ENCODE peak calls at places on chromosomes 3 and 15, in four cellular contexts. One of them, this sample, is unnamed.

GRCh38 chr3:88231207-88231606 is 81.4 kb downstream of the C3orf38 start:
- DNase-seq in esophagus squamous epithelium: no peak
- DNase-seq in omental fat pad: no peak
- DNase-seq in RWPE1: peak; percentile 4
- DNase-seq in this sample: no peak

GRCh38 chr3:187012609-187013051 is 82.3 kb downstream of the ST6GAL1 start:
- DNase-seq in esophagus squamous epithelium: no peak
- DNase-seq in omental fat pad: no peak
- DNase-seq in RWPE1: no peak
- DNase-seq in this sample: no peak

GRCh38 chr3:69710153-69710977 is 28.9 kb upstream of the MITF start:
- DNase-seq in esophagus squamous epithelium: no peak
- DNase-seq in omental fat pad: no peak
- DNase-seq in RWPE1: no peak
- DNase-seq in this sample: no peak

GRCh38 chr3:82165266-82165665 is 403.8 kb upstream of the GBE1 start:
- DNase-seq in esophagus squamous epithelium: no peak
- DNase-seq in omental fat pad: no peak
- DNase-seq in RWPE1: no peak
- DNase-seq in this sample: no peak

GRCh38 chr3:76965122-76965725 is 74.7 kb upstream of the ROBO2 start:
- DNase-seq in esophagus squamous epithelium: no peak
- DNase-seq in omental fat pad: no peak
- DNase-seq in RWPE1: no peak
- DNase-seq in this sample: no peak

GRCh38 chr3:192802957-192803899 is 75.9 kb upstream of the FGF12 start:
- DNase-seq in esophagus squamous epithelium: no peak
- DNase-seq in omental fat pad: no peak
- DNase-seq in RWPE1: peak; percentile 42
- DNase-seq in this sample: no peak

GRCh38 chr15:36595625-36596024 is 16.2 kb downstream of the CDIN1 start:
- DNase-seq in esophagus squamous epithelium: no peak
- DNase-seq in omental fat pad: no peak
- DNase-seq in RWPE1: no peak
- DNase-seq in this sample: no peak

GRCh38 chr3:52636673-52637072 is 49.0 kb downstream of the PBRM1 start:
- DNase-seq in esophagus squamous epithelium: no peak
- DNase-seq in omental fat pad: no peak
- DNase-seq in RWPE1: peak; percentile 2
- DNase-seq in this sample: no peak

GRCh38 chr3:33624756-33625155 is 93.3 kb downstream of the CLASP2 start:
- DNase-seq in esophagus squamous epithelium: no peak
- DNase-seq in omental fat pad: no peak
- DNase-seq in RWPE1: no peak
- DNase-seq in this sample: no peak

GRCh38 chr3:126103121-126104027 is 19.4 kb upstream of the SLC41A3 start:
- DNase-seq in esophagus squamous epithelium: no peak
- DNase-seq in omental fat pad: no peak
- DNase-seq in RWPE1: no peak
- DNase-seq in this sample: peak; percentile 10

GRCh38 chr3:18194431-18194830 is 230.7 kb downstream of the SATB1 start:
- DNase-seq in esophagus squamous epithelium: no peak
- DNase-seq in omental fat pad: no peak
- DNase-seq in RWPE1: no peak
- DNase-seq in this sample: no peak

GRCh38 chr3:152037304-152037703 is 163.9 kb downstream of the SUCNR1 start:
- DNase-seq in esophagus squamous epithelium: no peak
- DNase-seq in omental fat pad: no peak
- DNase-seq in RWPE1: no peak
- DNase-seq in this sample: no peak

GRCh38 chr3:55526332-55527030 is 39.4 kb upstream of the WNT5A start:
- DNase-seq in esophagus squamous epithelium: no peak
- DNase-seq in omental fat pad: no peak
- DNase-seq in RWPE1: no peak
- DNase-seq in this sample: no peak

GRCh38 chr15:63474810-63475316 is 29.5 kb upstream of the USP3 start:
- DNase-seq in esophagus squamous epithelium: no peak
- DNase-seq in omental fat pad: no peak
- DNase-seq in RWPE1: no peak
- DNase-seq in this sample: no peak

GRCh38 chr3:170037463-170038433 is at the start of gene GPR160:
- DNase-seq in esophagus squamous epithelium: peak; percentile 22
- DNase-seq in omental fat pad: no peak
- DNase-seq in RWPE1: peak; percentile 36
- DNase-seq in this sample: peak; percentile 78

GRCh38 chr15:79640206-79640605 is 208.1 kb downstream of the MINAR1 start:
- DNase-seq in esophagus squamous epithelium: no peak
- DNase-seq in omental fat pad: no peak
- DNase-seq in RWPE1: peak; percentile 49
- DNase-seq in this sample: no peak

GRCh38 chr15:55334997-55335396 is 16.0 kb downstream of the PIGB start:
- DNase-seq in esophagus squamous epithelium: no peak
- DNase-seq in omental fat pad: no peak
- DNase-seq in RWPE1: no peak
- DNase-seq in this sample: no peak

GRCh38 chr3:129936757-129937156 is 37.8 kb upstream of the TRH start:
- DNase-seq in esophagus squamous epithelium: no peak
- DNase-seq in omental fat pad: no peak
- DNase-seq in RWPE1: peak; percentile 13
- DNase-seq in this sample: no peak

GRCh38 chr15:60460931-60461330 is 18.0 kb downstream of the ICE2 start:
- DNase-seq in esophagus squamous epithelium: no peak
- DNase-seq in omental fat pad: no peak
- DNase-seq in RWPE1: no peak
- DNase-seq in this sample: no peak

DNA sequence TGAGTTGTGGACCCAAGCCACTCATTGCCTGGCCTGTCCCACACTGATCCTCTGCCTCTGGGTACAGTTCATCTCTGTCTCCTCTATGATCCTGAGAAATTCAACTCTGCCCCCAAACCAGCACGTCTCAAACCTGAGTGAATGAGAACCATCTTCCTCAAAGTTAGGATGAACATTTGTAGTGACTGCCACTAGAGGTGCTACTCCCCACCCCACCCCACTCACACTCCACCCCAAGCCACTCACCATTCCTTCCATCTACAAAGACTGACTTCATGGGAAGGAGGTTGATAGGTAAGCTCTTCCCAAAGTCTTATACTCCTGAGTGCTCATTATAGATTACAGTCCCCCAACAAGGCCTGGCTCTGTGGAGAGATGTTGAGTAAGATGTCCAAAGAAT is 43.8 kb downstream of the NEK10 start:
- DNase-seq in esophagus squamous epithelium: no peak
- DNase-seq in omental fat pad: no peak
- DNase-seq in RWPE1: no peak
- DNase-seq in this sample: no peak
- TF ChIP-seq CTCF in esophagus squamous epithelium: no peak
- TF ChIP-seq CTCF in omental fat pad: no peak
- TF ChIP-seq CTCF in RWPE1: no peak
- TF ChIP-seq CTCF in this sample: no peak

DNA sequence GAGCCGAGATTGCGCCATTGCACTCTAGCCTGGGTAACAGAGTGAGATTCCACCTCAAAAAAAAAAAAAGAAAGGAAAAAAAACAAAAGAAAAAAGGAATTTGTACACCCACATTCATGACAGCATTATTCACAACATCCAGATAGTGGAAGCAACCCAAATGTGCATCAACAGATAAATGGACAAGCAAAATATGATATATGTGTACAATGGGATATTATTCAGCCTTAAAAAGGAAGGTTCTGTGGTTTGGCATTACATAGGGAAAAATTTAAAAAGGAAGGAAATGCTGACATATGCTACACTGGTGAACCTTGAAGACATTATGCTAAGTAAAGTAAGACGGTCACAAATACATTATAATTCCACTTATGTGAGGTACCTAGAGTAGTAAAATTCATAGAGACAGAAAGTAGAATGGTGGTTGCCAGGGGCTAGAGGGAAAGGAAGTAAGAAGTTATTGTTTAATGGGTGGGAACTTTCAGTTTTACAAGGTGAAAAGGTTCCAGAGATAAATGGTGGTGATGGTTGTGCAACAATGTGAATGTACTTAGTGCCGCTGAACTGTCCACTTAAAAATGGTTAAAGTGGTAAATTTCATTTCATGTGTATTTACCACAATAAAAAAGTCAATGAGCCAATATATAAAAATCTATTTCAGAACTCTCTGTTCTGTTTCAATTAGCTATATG is 118.5 kb downstream of the MYLK start:
- DNase-seq in esophagus squamous epithelium: no peak
- DNase-seq in omental fat pad: no peak
- DNase-seq in RWPE1: no peak
- DNase-seq in this sample: no peak
- TF ChIP-seq CTCF in esophagus squamous epithelium: no peak
- TF ChIP-seq CTCF in omental fat pad: no peak
- TF ChIP-seq CTCF in RWPE1: no peak
- TF ChIP-seq CTCF in this sample: no peak

DNA sequence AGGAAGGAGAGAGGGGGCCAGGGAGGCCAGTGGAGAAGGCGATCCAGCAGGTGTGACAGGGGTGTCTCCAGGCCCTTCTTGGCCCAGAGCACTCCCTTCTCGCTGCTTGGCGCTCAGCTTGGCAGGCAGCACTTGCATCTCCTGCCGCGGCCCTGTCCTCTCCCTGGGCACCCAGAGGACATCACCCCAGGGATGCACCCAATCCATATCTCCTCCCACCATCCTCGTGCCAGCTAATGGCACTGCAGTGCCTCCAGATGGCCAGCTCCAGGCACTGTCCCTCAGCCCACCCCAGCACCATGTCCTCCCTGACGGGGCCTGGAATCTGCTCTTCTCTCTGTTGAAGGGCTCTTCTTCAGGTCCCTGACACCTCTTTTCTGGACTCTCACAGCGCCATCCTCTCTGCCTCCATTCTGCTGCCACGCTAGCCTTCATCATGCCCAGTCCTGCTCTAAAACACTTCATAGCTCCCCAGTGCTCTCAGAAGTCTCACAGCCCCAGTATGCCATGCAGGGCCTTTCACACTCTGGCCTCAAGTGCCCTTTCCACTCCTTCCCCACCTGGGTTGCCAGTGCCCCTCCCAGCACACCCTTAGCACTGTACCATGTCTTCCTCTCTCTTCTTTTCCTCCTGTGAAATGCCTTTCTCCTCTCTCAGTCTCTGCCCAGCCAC is 106.8 kb upstream of the SLC6A11 start:
- DNase-seq in esophagus squamous epithelium: no peak
- DNase-seq in omental fat pad: no peak
- DNase-seq in RWPE1: no peak
- DNase-seq in this sample: no peak
- TF ChIP-seq CTCF in esophagus squamous epithelium: no peak
- TF ChIP-seq CTCF in omental fat pad: no peak
- TF ChIP-seq CTCF in RWPE1: no peak
- TF ChIP-seq CTCF in this sample: no peak

GRCh38 chr15:49215768-49216739 is 46.0 kb downstream of the GALK2 start:
- DNase-seq in esophagus squamous epithelium: no peak
- DNase-seq in omental fat pad: no peak
- DNase-seq in RWPE1: no peak
- DNase-seq in this sample: peak; percentile 24
- TF ChIP-seq CTCF in esophagus squamous epithelium: peak; percentile 29
- TF ChIP-seq CTCF in omental fat pad: no peak
- TF ChIP-seq CTCF in RWPE1: no peak
- TF ChIP-seq CTCF in this sample: no peak

This sample was measured in natural killer cell.